ENCODE peak calls at places on chromosome 2, in seven cellular contexts. One of them, this sample, is unnamed.

GRCh38 chr2:209960676-209961630 is 41.5 kb upstream of the RPE start:
- DNase-seq in SW 1271: no peak
- DNase-seq in NCI-H510A: peak; percentile 23
- DNase-seq in substantia nigra: peak; percentile 1
- DNase-seq in non-pigmented ciliary epithelial cell: peak; percentile 36
- DNase-seq in Right ventricle myocardium superior: no peak
- DNase-seq in NCI-H524: peak; percentile 65
- DNase-seq in this sample: no peak

GRCh38 chr2:177606636-177607035 is 214.1 kb downstream of the AGPS start:
- DNase-seq in SW 1271: no peak
- DNase-seq in NCI-H510A: no peak
- DNase-seq in substantia nigra: no peak
- DNase-seq in non-pigmented ciliary epithelial cell: no peak
- DNase-seq in Right ventricle myocardium superior: no peak
- DNase-seq in NCI-H524: peak; percentile 75
- DNase-seq in this sample: no peak

GRCh38 chr2:189379731-189380261 is 61.5 kb upstream of the WDR75 start:
- DNase-seq in SW 1271: no peak
- DNase-seq in NCI-H510A: no peak
- DNase-seq in substantia nigra: no peak
- DNase-seq in non-pigmented ciliary epithelial cell: no peak
- DNase-seq in Right ventricle myocardium superior: no peak
- DNase-seq in NCI-H524: no peak
- DNase-seq in this sample: no peak

GRCh38 chr2:16013571-16013970 is 73.2 kb downstream of the MYCN start:
- DNase-seq in SW 1271: no peak
- DNase-seq in NCI-H510A: no peak
- DNase-seq in substantia nigra: no peak
- DNase-seq in non-pigmented ciliary epithelial cell: no peak
- DNase-seq in Right ventricle myocardium superior: no peak
- DNase-seq in NCI-H524: no peak
- DNase-seq in this sample: no peak

GRCh38 chr2:11071207-11071606 is 84.1 kb upstream of the SLC66A3 start:
- DNase-seq in SW 1271: no peak
- DNase-seq in NCI-H510A: peak; percentile 46
- DNase-seq in substantia nigra: no peak
- DNase-seq in non-pigmented ciliary epithelial cell: no peak
- DNase-seq in Right ventricle myocardium superior: no peak
- DNase-seq in NCI-H524: no peak
- DNase-seq in this sample: no peak

GRCh38 chr2:242075163-242075562 is 205.6 kb downstream of the RTP5 start:
- DNase-seq in SW 1271: no peak
- DNase-seq in NCI-H510A: no peak
- DNase-seq in substantia nigra: no peak
- DNase-seq in non-pigmented ciliary epithelial cell: no peak
- DNase-seq in Right ventricle myocardium superior: no peak
- DNase-seq in NCI-H524: no peak
- DNase-seq in this sample: no peak

GRCh38 chr2:43075054-43075593 is 151.3 kb downstream of the ZFP36L2 start:
- DNase-seq in SW 1271: peak; percentile 69
- DNase-seq in NCI-H510A: no peak
- DNase-seq in substantia nigra: no peak
- DNase-seq in non-pigmented ciliary epithelial cell: peak; percentile 95
- DNase-seq in Right ventricle myocardium superior: peak; percentile 88
- DNase-seq in NCI-H524: no peak
- DNase-seq in this sample: no peak

GRCh38 chr2:84395819-84396218 is 63.3 kb downstream of the SUCLG1 start:
- DNase-seq in SW 1271: no peak
- DNase-seq in NCI-H510A: no peak
- DNase-seq in substantia nigra: no peak
- DNase-seq in non-pigmented ciliary epithelial cell: no peak
- DNase-seq in Right ventricle myocardium superior: no peak
- DNase-seq in NCI-H524: no peak
- DNase-seq in this sample: no peak

This sample was measured in hypothalamus.